ENCODE peak calls at places on chromosomes 1 and 21, in five cellular contexts. O, H, M, V and L are unnamed samples. For H3K4me1, the result is how much of the 10 kb centered on the place peaks cover.

GRCh38 chr1:8590696-8591351 is 226.6 kb downstream of the RERE start:
- DNase-seq in O (no peak), H (no peak), M (no peak), V (no peak), L (no peak)

GRCh38 chr1:239361403-239361802 is 25.0 kb upstream of the CHRM3 start:
- DNase-seq in O (no peak), H (no peak), M (peak), V (no peak), L (no peak)

GRCh38 chr1:9652379-9653194 is 1.1 kb downstream of the PIK3CD start:
- DNase-seq in O (no peak), H (no peak), M (peak), V (no peak), L (no peak)

GRCh38 chr1:171828794-171829193 is 12.5 kb upstream of the DNM3 start:
- DNase-seq in O (no peak), H (no peak), M (no peak), V (no peak), L (no peak)

GRCh38 chr1:238485062-238485905 is 594.6 kb upstream of the ZP4 start:
- DNase-seq in O (no peak), H (peak), M (peak), V (no peak), L (peak)

GRCh38 chr1:38788937-38789336 is 70.6 kb downstream of the RRAGC start:
- DNase-seq in O (no peak), H (no peak), M (no peak), V (no peak), L (peak)

GRCh38 chr1:193543259-193543658 is 356.8 kb upstream of the B3GALT2 start:
- DNase-seq in O (no peak), H (no peak), M (no peak), V (no peak), L (no peak)

GRCh38 chr1:115466433-115466832 is 128.4 kb upstream of the NGF start:
- DNase-seq in O (no peak), H (peak), M (no peak), V (no peak), L (peak)

GRCh38 chr1:111770916-111771315 is 15.2 kb downstream of the DDX20 start:
- DNase-seq in O (no peak), H (no peak), M (peak), V (no peak), L (no peak)

GRCh38 chr1:84884671-84885389 is 8.2 kb downstream of the LPAR3 start:
- DNase-seq in O (no peak), H (no peak), M (no peak), V (no peak), L (no peak)

GRCh38 chr1:53079251-53079650 is 17.2 kb downstream of the PODN start:
- DNase-seq in O (no peak), H (no peak), M (no peak), V (no peak), L (no peak)

GRCh38 chr21:43210454-43211084 is 41.8 kb downstream of the CRYAA start:
- DNase-seq in O (no peak), H (no peak), M (no peak), V (no peak), L (no peak)

GRCh38 chr1:22563671-22564612 is 653 bp downstream of the EPHA8 start:
- DNase-seq in O (no peak), H (no peak), M (no peak), V (no peak), L (peak)

GRCh38 chr1:204348722-204349121 is 11.0 kb downstream of the PLEKHA6 start:
- DNase-seq in O (no peak), H (no peak), M (peak), V (no peak), L (peak)

GRCh38 chr1:224767031-224767430 is 150.9 kb downstream of the CNIH3 start:
- DNase-seq in O (no peak), H (no peak), M (no peak), V (no peak), L (peak)

GRCh38 chr21:16342932-16343331 is 613.1 kb downstream of the USP25 start:
- DNase-seq in O (no peak), H (no peak), M (no peak), V (no peak), L (no peak)

GRCh38 chr1:2259668-2260392 is 31.7 kb downstream of the SKI start:
- DNase-seq in O (no peak), H (no peak), M (no peak), V (no peak), L (no peak)

GRCh38 chr21:26965567-26966359 is 1.1 kb downstream of the ADAMTS5 start:
- DNase-seq in O (no peak), H (peak), M (peak), V (no peak), L (peak)

GRCh38 chr1:110384581-110385321 is 6.1 kb downstream of the SLC16A4 start:
- DNase-seq in O (no peak), H (no peak), M (no peak), V (no peak), L (no peak)

GRCh38 chr21:27569091-27569490 is 602.2 kb upstream of the ADAMTS5 start:
- DNase-seq in O (no peak), H (no peak), M (peak), V (no peak), L (no peak)

DNA sequence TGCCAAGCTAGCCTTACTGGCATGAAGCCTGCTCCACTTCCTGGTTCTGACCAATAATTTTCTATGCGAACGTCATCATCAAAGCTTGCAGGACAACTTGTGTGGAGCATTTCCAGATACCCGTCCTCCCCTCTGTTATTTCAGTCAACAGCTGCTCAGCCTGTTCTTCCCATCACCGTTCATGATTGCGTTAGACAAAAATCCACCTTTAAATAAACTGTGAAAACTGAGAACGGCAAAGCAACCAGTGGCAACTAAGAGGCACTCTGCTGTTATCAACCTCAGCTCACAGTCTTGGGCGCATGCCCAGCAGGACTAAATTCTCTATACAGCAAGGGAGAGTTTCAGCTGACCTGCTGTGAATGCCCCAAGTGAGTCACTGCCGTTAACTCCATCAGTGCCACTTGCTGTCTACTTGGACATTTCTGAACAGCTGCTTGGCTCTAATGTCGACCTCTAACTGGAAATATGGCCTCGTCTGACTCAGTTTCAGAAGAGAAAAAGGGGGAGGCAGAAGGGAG is 207.4 kb upstream of the RUNX1 start:
- DNase-seq in O (no peak), H (no peak), M (peak), V (peak), L (peak)
- H3K9ac ChIP-seq in O (no peak), H (no peak), M (no peak), V (peak), L (no peak)

DNA sequence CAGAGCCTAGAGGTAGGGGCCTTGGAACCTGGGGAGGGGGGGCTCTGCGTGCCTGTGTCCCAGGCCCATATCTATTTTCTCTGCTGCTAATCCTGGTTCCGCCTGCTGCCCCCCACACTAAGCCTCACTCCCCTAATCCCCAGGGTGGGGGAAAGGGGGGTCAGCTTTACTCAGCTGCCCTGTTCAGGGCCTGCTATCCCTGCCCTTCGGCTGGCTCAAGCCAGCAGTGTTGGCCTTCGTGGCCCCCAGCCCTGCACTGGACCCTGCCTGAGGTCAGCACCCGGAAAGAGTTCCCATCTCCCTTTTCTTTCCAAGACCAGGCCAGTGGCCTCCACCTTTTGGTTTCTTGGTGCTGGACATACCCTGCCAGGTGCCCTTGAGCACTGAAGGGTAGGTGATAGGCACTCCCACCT is 8.4 kb downstream of the ZBTB7B start:
- DNase-seq in O (no peak), H (no peak), M (no peak), V (no peak), L (no peak)
- H3K4me1 ChIP-seq in O (under half), H (under half), M (under half), V (half or more), L (under half)

GRCh38 chr1:109281680-109282496 is 1.1 kb downstream of the PSRC1 start:
- DNase-seq in O (no peak), H (no peak), M (no peak), V (no peak), L (no peak)
- H3K9ac ChIP-seq in O (peak), H (peak), M (peak), V (peak), L (peak)

DNA sequence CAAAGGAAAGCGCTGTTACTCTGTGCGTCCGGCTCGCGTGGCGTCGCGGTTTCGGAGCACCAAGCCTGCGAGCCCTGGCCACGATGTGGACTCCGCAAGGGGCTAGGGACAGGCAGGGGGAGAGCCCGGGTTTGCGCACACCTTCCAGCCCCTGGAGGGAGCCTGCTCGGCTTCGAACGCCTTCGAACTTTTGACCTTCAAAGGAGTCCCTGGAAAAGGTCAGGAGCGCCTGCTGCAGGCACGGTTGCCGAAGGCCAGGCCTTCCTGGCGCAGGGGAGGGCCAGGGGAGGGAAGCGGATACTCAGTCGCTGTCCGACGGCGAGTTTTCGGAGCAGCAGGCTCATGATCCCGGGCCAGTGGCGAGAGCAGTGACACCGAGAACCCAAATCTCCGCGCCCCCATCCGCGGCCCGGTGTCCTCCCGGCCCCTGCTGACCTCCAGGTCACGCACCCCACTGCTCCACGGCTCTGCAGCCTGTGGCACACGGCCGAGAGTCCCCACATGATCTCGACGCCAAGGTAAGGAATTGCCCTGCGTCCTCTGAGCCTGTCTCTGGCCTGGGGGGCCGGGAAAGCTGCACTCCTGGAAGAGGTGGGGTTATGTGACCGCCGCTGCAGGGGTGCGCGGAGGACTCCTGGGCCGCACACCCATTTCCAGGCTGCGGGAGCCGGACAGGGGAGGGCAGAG is 1.3 kb upstream of the SIM2 start:
- DNase-seq in O (no peak), H (peak), M (no peak), V (no peak), L (peak)
- H3K4me1 ChIP-seq in O (half or more), H (under half), M (under half), V (under half), L (under half)

GRCh38 chr1:209800984-209801834 is 4.7 kb downstream of the IRF6 start:
- DNase-seq in O (no peak), H (no peak), M (peak), V (no peak), L (no peak)

GRCh38 chr1:209805341-209805781 is 581 bp downstream of the IRF6 start:
- DNase-seq in O (no peak), H (peak), M (no peak), V (no peak), L (peak)

GRCh38 chr1:209803568-209803967 is 2.4 kb downstream of the IRF6 start:
- DNase-seq in O (no peak), H (no peak), M (no peak), V (no peak), L (no peak)

GRCh38 chr1:209802780-209803152 is 3.2 kb downstream of the IRF6 start:
- DNase-seq in O (no peak), H (no peak), M (no peak), V (no peak), L (no peak)

DNA sequence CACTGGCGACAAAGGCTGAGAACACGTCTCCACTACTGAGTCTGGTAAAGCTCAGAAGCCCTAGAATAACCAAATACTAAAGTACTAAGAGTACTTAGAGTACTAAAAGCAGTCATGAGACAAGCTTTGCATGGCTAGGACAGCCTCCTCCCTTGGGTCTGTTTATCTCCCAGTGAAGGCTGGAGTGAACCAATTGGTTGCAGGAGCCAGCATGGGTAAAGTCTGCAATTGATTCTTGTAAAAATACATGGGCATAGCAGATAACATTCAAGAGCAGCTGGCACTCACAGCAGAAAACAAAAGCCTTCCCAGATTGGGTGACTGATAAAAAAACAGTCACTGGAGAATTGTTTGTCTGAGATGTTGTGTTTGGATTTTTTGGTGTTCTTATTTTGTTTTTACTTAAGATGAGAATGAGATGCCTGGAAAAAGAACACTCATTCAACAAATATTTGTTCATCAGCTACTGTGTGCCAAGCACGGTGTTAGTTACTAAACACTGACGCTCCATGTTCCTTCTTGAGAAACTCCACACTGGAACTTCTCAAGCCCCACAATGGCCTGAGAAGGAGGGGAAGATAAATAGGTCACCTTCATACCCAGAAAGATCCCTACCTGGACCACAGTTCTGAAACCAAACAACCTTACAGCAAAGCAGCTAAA is 3.7 kb downstream of the IRF6 start:
- DNase-seq in O (no peak), H (no peak), M (no peak), V (no peak), L (no peak)
- H3K9ac ChIP-seq in O (no peak), H (no peak), M (no peak), V (no peak), L (no peak)